ENCODE peak calls at places on chromosomes 7 and 10, in ten cellular contexts. One of them, this sample, is unnamed.

GRCh38 chr7:158237672-158238335 is 349.8 kb downstream of the PTPRN2 start:
- DNase-seq in fibroblast of mammary gland: no peak
- DNase-seq in hepatocyte: no peak
- DNase-seq in AG09309: no peak
- DNase-seq in neural progenitor cell: no peak
- DNase-seq in right lobe of liver: no peak
- DNase-seq in neural crest cell: no peak
- DNase-seq in brain microvascular endothelial cell: no peak
- DNase-seq in endodermal cell: no peak
- DNase-seq in esophagus squamous epithelium: no peak
- DNase-seq in this sample: no peak

GRCh38 chr7:144827581-144828139 is 8.2 kb downstream of the TPK1 start:
- DNase-seq in neural progenitor cell: peak
- DNase-seq in hepatocyte: peak
- DNase-seq in fibroblast of mammary gland: peak
- DNase-seq in right lobe of liver: no peak
- DNase-seq in neural crest cell: no peak
- DNase-seq in AG09309: no peak
- DNase-seq in esophagus squamous epithelium: no peak
- DNase-seq in brain microvascular endothelial cell: peak
- DNase-seq in endodermal cell: peak
- DNase-seq in this sample: no peak

GRCh38 chr10:100811261-100811660 is 65.9 kb downstream of the PAX2 start:
- DNase-seq in brain microvascular endothelial cell: no peak
- DNase-seq in endodermal cell: no peak
- DNase-seq in hepatocyte: no peak
- DNase-seq in esophagus squamous epithelium: no peak
- DNase-seq in neural crest cell: no peak
- DNase-seq in AG09309: no peak
- DNase-seq in neural progenitor cell: no peak
- DNase-seq in right lobe of liver: no peak
- DNase-seq in fibroblast of mammary gland: no peak
- DNase-seq in this sample: no peak

GRCh38 chr7:100827330-100828226 is at the start of gene EPHB4:
- DNase-seq in neural progenitor cell: peak
- DNase-seq in AG09309: no peak
- DNase-seq in endodermal cell: peak
- DNase-seq in hepatocyte: peak
- DNase-seq in neural crest cell: peak
- DNase-seq in brain microvascular endothelial cell: peak
- DNase-seq in right lobe of liver: peak
- DNase-seq in fibroblast of mammary gland: peak
- DNase-seq in esophagus squamous epithelium: no peak
- DNase-seq in this sample: peak

GRCh38 chr10:100742067-100742771 is 3.2 kb upstream of the PAX2 start:
- DNase-seq in right lobe of liver: no peak
- DNase-seq in neural crest cell: no peak
- DNase-seq in fibroblast of mammary gland: no peak
- DNase-seq in esophagus squamous epithelium: no peak
- DNase-seq in neural progenitor cell: peak
- DNase-seq in endodermal cell: peak
- DNase-seq in AG09309: no peak
- DNase-seq in brain microvascular endothelial cell: no peak
- DNase-seq in hepatocyte: no peak
- DNase-seq in this sample: peak

GRCh38 chr7:127751723-127752448 is 99.9 kb downstream of the SND1 start:
- DNase-seq in right lobe of liver: peak
- DNase-seq in brain microvascular endothelial cell: peak
- DNase-seq in neural progenitor cell: no peak
- DNase-seq in hepatocyte: no peak
- DNase-seq in esophagus squamous epithelium: no peak
- DNase-seq in fibroblast of mammary gland: peak
- DNase-seq in neural crest cell: no peak
- DNase-seq in AG09309: no peak
- DNase-seq in endodermal cell: no peak
- DNase-seq in this sample: no peak

GRCh38 chr10:16381083-16381482 is 55.7 kb upstream of the PTER start:
- DNase-seq in AG09309: no peak
- DNase-seq in endodermal cell: no peak
- DNase-seq in right lobe of liver: no peak
- DNase-seq in esophagus squamous epithelium: no peak
- DNase-seq in hepatocyte: peak
- DNase-seq in brain microvascular endothelial cell: no peak
- DNase-seq in neural crest cell: no peak
- DNase-seq in neural progenitor cell: no peak
- DNase-seq in fibroblast of mammary gland: peak
- DNase-seq in this sample: no peak

GRCh38 chr7:7565746-7566650 is 686 bp upstream of the MIOS start:
- DNase-seq in hepatocyte: peak
- DNase-seq in fibroblast of mammary gland: no peak
- DNase-seq in neural crest cell: no peak
- DNase-seq in right lobe of liver: peak
- DNase-seq in brain microvascular endothelial cell: no peak
- DNase-seq in AG09309: no peak
- DNase-seq in endodermal cell: peak
- DNase-seq in neural progenitor cell: no peak
- DNase-seq in esophagus squamous epithelium: no peak
- DNase-seq in this sample: no peak

GRCh38 chr10:77084431-77085144 is 553.0 kb downstream of the KCNMA1 start:
- DNase-seq in neural progenitor cell: no peak
- DNase-seq in right lobe of liver: no peak
- DNase-seq in esophagus squamous epithelium: no peak
- DNase-seq in hepatocyte: no peak
- DNase-seq in brain microvascular endothelial cell: no peak
- DNase-seq in AG09309: no peak
- DNase-seq in fibroblast of mammary gland: peak
- DNase-seq in neural crest cell: no peak
- DNase-seq in endodermal cell: no peak
- DNase-seq in this sample: no peak

GRCh38 chr7:7681191-7681935 is 37.0 kb downstream of the RPA3 start:
- DNase-seq in AG09309: peak
- DNase-seq in right lobe of liver: no peak
- DNase-seq in brain microvascular endothelial cell: peak
- DNase-seq in esophagus squamous epithelium: no peak
- DNase-seq in hepatocyte: peak
- DNase-seq in fibroblast of mammary gland: peak
- DNase-seq in neural progenitor cell: peak
- DNase-seq in neural crest cell: no peak
- DNase-seq in endodermal cell: peak
- DNase-seq in this sample: no peak

GRCh38 chr10:122298598-122299301 is 27.7 kb downstream of the BTBD16 start:
- DNase-seq in neural progenitor cell: peak
- DNase-seq in hepatocyte: peak
- DNase-seq in neural crest cell: peak
- DNase-seq in AG09309: peak
- DNase-seq in right lobe of liver: peak
- DNase-seq in fibroblast of mammary gland: peak
- DNase-seq in brain microvascular endothelial cell: peak
- DNase-seq in esophagus squamous epithelium: no peak
- DNase-seq in endodermal cell: peak
- DNase-seq in this sample: peak
- TF ChIP-seq CTCF in neural progenitor cell: peak
- TF ChIP-seq CTCF in hepatocyte: peak
- TF ChIP-seq CTCF in neural crest cell: peak
- TF ChIP-seq CTCF in AG09309: peak
- TF ChIP-seq CTCF in right lobe of liver: peak
- TF ChIP-seq CTCF in fibroblast of mammary gland: peak
- TF ChIP-seq CTCF in brain microvascular endothelial cell: peak
- TF ChIP-seq CTCF in esophagus squamous epithelium: peak
- TF ChIP-seq CTCF in endodermal cell: peak
- TF ChIP-seq CTCF in this sample: peak

DNA sequence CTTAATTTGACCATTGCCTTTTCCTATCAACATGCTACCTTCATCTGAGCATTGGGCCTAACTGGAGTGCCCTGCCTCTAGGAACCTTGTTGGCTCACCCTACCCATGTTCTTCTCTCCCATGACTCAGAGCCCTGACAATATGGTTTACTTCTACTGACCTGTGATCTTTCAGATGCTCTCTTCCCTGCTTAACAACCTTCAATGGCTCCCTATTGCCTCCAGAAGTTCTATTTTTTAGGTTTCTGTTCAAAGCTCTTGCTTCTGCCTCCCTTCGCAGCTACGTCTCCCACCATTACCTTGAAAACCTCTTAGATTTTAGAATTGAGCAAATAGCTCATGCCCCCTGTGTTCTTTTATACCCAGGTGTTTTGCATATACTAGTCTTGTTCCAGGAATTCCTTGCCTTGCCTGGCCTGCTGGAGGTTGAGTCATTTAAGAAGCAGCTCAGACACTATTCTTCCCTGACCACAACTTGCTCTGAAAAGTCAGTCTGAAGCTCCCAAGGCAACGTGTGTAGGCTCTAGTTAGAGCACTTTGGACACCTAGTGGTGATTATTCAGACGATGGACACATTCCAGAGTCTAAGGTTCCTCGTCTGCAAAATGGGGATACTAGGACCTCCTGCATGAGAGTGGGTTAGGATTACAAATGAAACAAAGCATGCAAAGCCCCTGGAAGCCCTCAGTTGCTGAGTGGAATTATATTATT is 64.4 kb upstream of the EMX2 start:
- DNase-seq in hepatocyte: peak
- DNase-seq in fibroblast of mammary gland: peak
- DNase-seq in esophagus squamous epithelium: no peak
- DNase-seq in brain microvascular endothelial cell: peak
- DNase-seq in AG09309: peak
- DNase-seq in neural crest cell: no peak
- DNase-seq in neural progenitor cell: peak
- DNase-seq in right lobe of liver: no peak
- DNase-seq in endodermal cell: no peak
- DNase-seq in this sample: no peak
- TF ChIP-seq CTCF in hepatocyte: peak
- TF ChIP-seq CTCF in fibroblast of mammary gland: peak
- TF ChIP-seq CTCF in esophagus squamous epithelium: no peak
- TF ChIP-seq CTCF in brain microvascular endothelial cell: no peak
- TF ChIP-seq CTCF in AG09309: peak
- TF ChIP-seq CTCF in neural crest cell: peak
- TF ChIP-seq CTCF in neural progenitor cell: peak
- TF ChIP-seq CTCF in right lobe of liver: peak
- TF ChIP-seq CTCF in endodermal cell: peak
- TF ChIP-seq CTCF in this sample: no peak

DNA sequence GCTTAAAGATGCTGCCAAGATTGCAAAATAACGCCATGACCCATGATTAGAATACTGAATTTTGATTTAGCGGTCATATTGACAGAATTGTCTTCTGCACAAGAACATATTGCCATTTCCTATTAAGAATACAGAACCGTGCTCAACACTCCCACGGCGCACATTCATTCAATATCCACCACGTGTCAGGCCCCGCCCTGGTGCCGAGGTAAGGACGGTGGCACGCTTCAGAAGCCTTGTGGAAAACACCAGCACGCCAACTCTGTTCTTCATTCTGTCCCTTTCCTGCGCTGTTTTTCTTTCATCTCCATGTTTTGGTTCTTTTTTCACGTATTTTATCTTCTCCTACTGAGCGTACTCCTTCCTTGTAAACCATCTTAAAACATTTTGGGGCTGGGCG is 189.3 kb downstream of the ZMYND11 start:
- DNase-seq in brain microvascular endothelial cell: no peak
- DNase-seq in neural crest cell: no peak
- DNase-seq in fibroblast of mammary gland: no peak
- DNase-seq in esophagus squamous epithelium: no peak
- DNase-seq in AG09309: no peak
- DNase-seq in neural progenitor cell: no peak
- DNase-seq in right lobe of liver: no peak
- DNase-seq in hepatocyte: no peak
- DNase-seq in endodermal cell: no peak
- DNase-seq in this sample: no peak
- TF ChIP-seq CTCF in brain microvascular endothelial cell: no peak
- TF ChIP-seq CTCF in neural crest cell: no peak
- TF ChIP-seq CTCF in fibroblast of mammary gland: no peak
- TF ChIP-seq CTCF in esophagus squamous epithelium: no peak
- TF ChIP-seq CTCF in AG09309: no peak
- TF ChIP-seq CTCF in neural progenitor cell: no peak
- TF ChIP-seq CTCF in right lobe of liver: no peak
- TF ChIP-seq CTCF in hepatocyte: no peak
- TF ChIP-seq CTCF in endodermal cell: no peak
- TF ChIP-seq CTCF in this sample: no peak

DNA sequence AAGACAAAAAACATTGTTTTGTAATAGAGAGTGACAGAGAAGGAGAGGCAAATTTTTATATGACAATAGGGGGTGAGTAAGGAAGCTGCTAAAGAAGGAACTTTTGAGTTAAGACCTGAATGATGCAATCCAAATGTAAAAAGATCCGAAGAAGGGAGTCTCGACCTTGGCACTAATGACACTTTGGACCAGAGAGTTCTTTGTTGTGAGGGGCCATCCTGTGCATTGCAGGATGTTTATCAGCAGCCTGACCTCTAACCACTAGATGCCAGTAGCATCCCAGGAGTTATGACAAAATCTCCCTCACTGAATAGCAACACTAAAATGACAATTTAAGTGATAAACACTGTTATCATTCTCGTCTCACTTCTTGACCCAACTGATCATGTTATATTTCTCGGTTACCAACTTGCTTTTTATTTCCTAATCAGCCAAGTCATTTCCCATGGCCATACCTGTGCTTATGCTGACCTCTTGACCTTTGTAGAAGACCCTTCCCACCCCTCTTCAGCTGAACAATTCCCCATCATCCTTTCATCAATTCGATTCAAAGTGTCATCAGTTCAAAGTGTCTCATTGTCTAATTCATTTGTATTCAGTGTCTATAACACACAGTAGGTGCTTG is 30.0 kb downstream of the DGKI start:
- DNase-seq in fibroblast of mammary gland: peak
- DNase-seq in esophagus squamous epithelium: no peak
- DNase-seq in neural crest cell: no peak
- DNase-seq in neural progenitor cell: peak
- DNase-seq in AG09309: no peak
- DNase-seq in right lobe of liver: no peak
- DNase-seq in endodermal cell: no peak
- DNase-seq in hepatocyte: no peak
- DNase-seq in brain microvascular endothelial cell: no peak
- DNase-seq in this sample: no peak
- TF ChIP-seq CTCF in fibroblast of mammary gland: peak
- TF ChIP-seq CTCF in esophagus squamous epithelium: peak
- TF ChIP-seq CTCF in neural crest cell: peak
- TF ChIP-seq CTCF in neural progenitor cell: peak
- TF ChIP-seq CTCF in AG09309: peak
- TF ChIP-seq CTCF in right lobe of liver: peak
- TF ChIP-seq CTCF in endodermal cell: peak
- TF ChIP-seq CTCF in hepatocyte: peak
- TF ChIP-seq CTCF in brain microvascular endothelial cell: peak
- TF ChIP-seq CTCF in this sample: no peak

DNA sequence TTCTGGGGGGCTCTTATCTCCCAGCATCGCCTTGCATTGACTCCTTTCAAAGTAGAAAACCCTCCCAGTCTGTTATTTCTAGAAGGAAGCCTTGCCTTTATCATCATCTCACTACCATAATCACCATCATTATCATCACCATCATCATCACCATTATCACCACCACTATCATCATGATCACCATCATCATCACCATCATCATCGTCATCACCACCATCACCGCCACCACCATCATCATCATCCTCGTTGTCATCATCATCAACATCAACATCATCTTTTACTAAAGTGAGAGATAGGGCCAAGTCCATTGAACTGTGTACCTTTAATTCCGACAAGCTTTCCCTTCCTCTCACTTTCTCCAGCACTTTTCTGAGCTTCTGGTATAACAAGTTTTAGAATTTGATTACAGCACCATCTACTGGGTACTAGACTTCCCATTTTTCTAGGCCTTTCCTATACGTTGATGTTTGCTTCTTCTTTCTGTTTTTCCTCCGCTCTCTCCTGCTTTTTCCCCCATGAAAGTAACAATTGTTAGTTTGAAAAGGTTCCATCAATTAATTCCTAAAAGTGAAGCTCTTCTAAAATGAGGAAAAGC is 226.4 kb downstream of the BUB3 start:
- DNase-seq in endodermal cell: no peak
- DNase-seq in AG09309: no peak
- DNase-seq in esophagus squamous epithelium: no peak
- DNase-seq in fibroblast of mammary gland: peak
- DNase-seq in neural progenitor cell: peak
- DNase-seq in brain microvascular endothelial cell: no peak
- DNase-seq in right lobe of liver: no peak
- DNase-seq in neural crest cell: no peak
- DNase-seq in hepatocyte: peak
- DNase-seq in this sample: no peak
- TF ChIP-seq CTCF in endodermal cell: peak
- TF ChIP-seq CTCF in AG09309: peak
- TF ChIP-seq CTCF in esophagus squamous epithelium: no peak
- TF ChIP-seq CTCF in fibroblast of mammary gland: peak
- TF ChIP-seq CTCF in neural progenitor cell: peak
- TF ChIP-seq CTCF in brain microvascular endothelial cell: no peak
- TF ChIP-seq CTCF in right lobe of liver: peak
- TF ChIP-seq CTCF in neural crest cell: peak
- TF ChIP-seq CTCF in hepatocyte: peak
- TF ChIP-seq CTCF in this sample: no peak